ENCODE peak calls at places on chromosomes 7 and 10, in seven cellular contexts. K, W, X, Q, P, T and M are unnamed samples.

GRCh38 chr10:4062072-4062471 is 277.1 kb upstream of the KLF6 start:
- DNase-seq in K (no peak), W (no peak), X (no peak), Q (no peak), P (no peak), T (no peak), M (no peak)

GRCh38 chr7:3310884-3311283 is 9.8 kb downstream of the SDK1 start:
- DNase-seq in K (no peak), W (no peak), X (no peak), Q (no peak), P (no peak), T (no peak), M (no peak)

GRCh38 chr10:124735491-124736286 is 8.5 kb downstream of the FAM53B start:
- DNase-seq in K (no peak), W (no peak), X (no peak), Q (no peak), P (no peak), T (no peak), M (no peak)

GRCh38 chr10:80416401-80417098 is 8.2 kb downstream of the PRXL2A start:
- DNase-seq in K (no peak), W (no peak), X (no peak), Q (peak), P (no peak), T (peak), M (no peak)

GRCh38 chr7:38127216-38128207 is 50.5 kb upstream of the STARD3NL start:
- DNase-seq in K (no peak), W (no peak), X (peak), Q (no peak), P (no peak), T (no peak), M (no peak)

GRCh38 chr7:29871787-29872398 is 65.6 kb downstream of the WIPF3 start:
- DNase-seq in K (peak), W (no peak), X (no peak), Q (peak), P (no peak), T (peak), M (no peak)

GRCh38 chr7:18499407-18500197 is 4.1 kb downstream of the HDAC9 start:
- DNase-seq in K (no peak), W (no peak), X (no peak), Q (no peak), P (no peak), T (peak), M (no peak)

GRCh38 chr10:129601737-129602136 is 134.7 kb downstream of the MGMT start:
- DNase-seq in K (no peak), W (no peak), X (peak), Q (no peak), P (no peak), T (no peak), M (no peak)

GRCh38 chr10:36280886-36281499 is 638.9 kb upstream of the FZD8 start:
- DNase-seq in K (no peak), W (no peak), X (no peak), Q (no peak), P (no peak), T (no peak), M (no peak)

GRCh38 chr10:17737021-17737965 is 14.7 kb upstream of the TMEM236 start:
- DNase-seq in K (peak), W (no peak), X (peak), Q (peak), P (no peak), T (peak), M (peak)

GRCh38 chr10:112953075-112953501 is 3.0 kb downstream of the TCF7L2 start:
- DNase-seq in K (peak), W (no peak), X (no peak), Q (peak), P (no peak), T (peak), M (no peak)

GRCh38 chr10:110215751-110216150 is 8.3 kb downstream of the MXI1 start:
- DNase-seq in K (no peak), W (no peak), X (no peak), Q (no peak), P (no peak), T (no peak), M (no peak)

GRCh38 chr7:24757799-24758275 is 573 bp upstream of the GSDME start:
- DNase-seq in K (peak), W (no peak), X (no peak), Q (peak), P (no peak), T (peak), M (peak)

GRCh38 chr7:158063850-158064610 is 523.6 kb downstream of the PTPRN2 start:
- DNase-seq in K (no peak), W (no peak), X (no peak), Q (no peak), P (no peak), T (no peak), M (no peak)

GRCh38 chr7:97298561-97298960 is 181.1 kb downstream of the SDHAF3 start:
- DNase-seq in K (no peak), W (no peak), X (no peak), Q (peak), P (no peak), T (peak), M (no peak)

GRCh38 chr7:158532093-158532627 is 55.5 kb downstream of the PTPRN2 start:
- DNase-seq in K (no peak), W (no peak), X (no peak), Q (no peak), P (no peak), T (no peak), M (no peak)

GRCh38 chr10:37754538-37755323 is 102.7 kb downstream of the ZNF248 start:
- DNase-seq in K (no peak), W (no peak), X (no peak), Q (no peak), P (no peak), T (no peak), M (no peak)

GRCh38 chr10:126674741-126675515 is 4.4 kb upstream of the C10orf90 start:
- DNase-seq in K (no peak), W (no peak), X (no peak), Q (no peak), P (no peak), T (no peak), M (no peak)

GRCh38 chr10:128047337-128047736 is 78.9 kb downstream of the MKI67 start:
- DNase-seq in K (no peak), W (no peak), X (peak), Q (peak), P (peak), T (peak), M (no peak)

GRCh38 chr10:96272986-96273280 is 1.6 kb upstream of the BLNK start:
- DNase-seq in K (no peak), W (no peak), X (no peak), Q (no peak), P (no peak), T (no peak), M (no peak)

GRCh38 chr7:155644178-155644970 is at the start of gene RBM33:
- DNase-seq in K (peak), W (peak), X (peak), Q (peak), P (peak), T (peak), M (peak)

GRCh38 chr7:106022193-106022821 is 59.2 kb downstream of the CDHR3 start:
- DNase-seq in K (no peak), W (no peak), X (no peak), Q (no peak), P (peak), T (no peak), M (no peak)